ENCODE peak calls at places on chromosome 16, in eight cellular contexts. F is fibroblast of lung, P is esophagus squamous epithelium, O is WTC11, I is lung microvascular endothelial cell, N is fibroblast of pulmonary artery, U is NCI-H1436, K is KG1. Z is an unnamed sample.

GRCh38 chr16:3879258-3879886 is 1.1 kb downstream of the CREBBP start:
- DNase-seq in U (no peak), F (no peak), I (peak), P (no peak), K (no peak), N (no peak), O (no peak), Z (no peak)

GRCh38 chr16:54928016-54928356 is 2.7 kb upstream of the IRX5 start:
- DNase-seq in K (no peak), I (peak), P (no peak), N (no peak), U (no peak), O (no peak), F (peak), Z (no peak)

GRCh38 chr16:57786632-57787518 is 15.4 kb downstream of the KIFC3 start:
- DNase-seq in U (no peak), P (no peak), N (no peak), K (no peak), O (no peak), F (no peak), I (no peak), Z (no peak)

GRCh38 chr16:19086322-19087199 is 19.1 kb downstream of the COQ7 start:
- DNase-seq in P (no peak), K (peak), U (peak), N (peak), O (peak), F (peak), I (peak), Z (no peak)

GRCh38 chr16:74921051-74921450 is 63.9 kb downstream of the WDR59 start:
- DNase-seq in O (no peak), N (no peak), P (no peak), U (no peak), K (no peak), I (no peak), F (no peak), Z (no peak)

GRCh38 chr16:66872927-66873684 is 7.2 kb upstream of the PDP2 start:
- DNase-seq in F (peak), O (peak), K (peak), P (peak), N (peak), I (peak), U (peak), Z (peak)

GRCh38 chr16:4947722-4948503 is 10.2 kb upstream of the SEC14L5 start:
- DNase-seq in K (no peak), U (no peak), N (no peak), I (no peak), P (no peak), F (no peak), O (peak), Z (no peak)

GRCh38 chr16:49556252-49557069 is 182.9 kb downstream of the C16orf78 start:
- DNase-seq in O (peak), P (no peak), K (no peak), N (peak), I (peak), U (no peak), F (peak), Z (no peak)

GRCh38 chr16:75535211-75535843 is 581 bp downstream of the CHST5 start:
- DNase-seq in U (no peak), K (no peak), I (no peak), F (no peak), P (no peak), O (no peak), N (no peak), Z (no peak)

GRCh38 chr16:27224741-27225300 is 21.5 kb downstream of the KDM8 start:
- DNase-seq in P (no peak), O (no peak), N (no peak), U (no peak), K (no peak), I (no peak), F (no peak), Z (no peak)

GRCh38 chr16:19765860-19766553 is 47.9 kb downstream of the IQCK start:
- DNase-seq in K (no peak), P (no peak), F (no peak), N (peak), I (peak), O (no peak), U (no peak), Z (no peak)

GRCh38 chr16:52439750-52440149 is 107.2 kb downstream of the TOX3 start:
- DNase-seq in N (no peak), F (no peak), O (no peak), I (no peak), K (no peak), U (no peak), P (no peak), Z (no peak)

GRCh38 chr16:68136515-68136914 is 51.3 kb downstream of the NFATC3 start:
- DNase-seq in N (no peak), F (no peak), O (no peak), P (no peak), U (no peak), K (no peak), I (no peak), Z (no peak)

GRCh38 chr16:68792465-68793324 is 50.6 kb upstream of the TANGO6 start:
- DNase-seq in K (no peak), F (peak), I (no peak), N (peak), U (no peak), P (no peak), O (no peak), Z (no peak)

GRCh38 chr16:72094266-72094610 is 591 bp downstream of the DHX38 start:
- DNase-seq in U (no peak), P (no peak), N (no peak), O (no peak), K (no peak), F (peak), I (no peak), Z (no peak)

GRCh38 chr16:14249291-14250032 is 178.3 kb downstream of the MRTFB start:
- DNase-seq in I (peak), U (peak), K (peak), P (no peak), F (peak), O (peak), N (peak), Z (no peak)

GRCh38 chr16:49856741-49857330 is 924 bp upstream of the ZNF423 start:
- DNase-seq in U (peak), F (peak), K (no peak), P (no peak), O (peak), N (peak), I (peak), Z (no peak)

GRCh38 chr16:70706948-70707465 is 21.2 kb upstream of the MTSS2 start:
- DNase-seq in K (no peak), U (no peak), F (peak), I (peak), N (peak), O (no peak), P (no peak), Z (no peak)

Z was measured in epithelial cell of prostate.